ENCODE peak calls at places on chromosomes 2 and 18, in four cellular contexts. F is activated CD4-positive, alpha-beta T cell treated with anti-CD3 and anti-CD28 coated beads for 24 hours; L is NCI-H748 treated with DMSO at 0.1 percent for 48 hours; R is astrocyte of the spinal cord. N is an unnamed sample.

GRCh38 chr2:164903944-164904343 is 51.4 kb downstream of the SLC38A11 start:
- DNase-seq in F (no peak), L (peak), R (peak), N (no peak)

GRCh38 chr2:158772306-158773078 is 22.6 kb upstream of the DAPL1 start:
- DNase-seq in F (no peak), L (no peak), R (no peak), N (no peak)

GRCh38 chr2:213476641-213477040 is 192.4 kb downstream of the SPAG16 start:
- DNase-seq in F (no peak), L (no peak), R (no peak), N (no peak)

GRCh38 chr18:51235011-51235789 is 37.7 kb upstream of the MEX3C start:
- DNase-seq in F (peak), L (no peak), R (peak), N (peak)

GRCh38 chr2:177148477-177149154 is 64.0 kb upstream of the HNRNPA3 start:
- DNase-seq in F (peak), L (peak), R (peak), N (peak)

GRCh38 chr2:159584796-159585195 is 31.6 kb downstream of the BAZ2B start:
- DNase-seq in F (no peak), L (no peak), R (no peak), N (no peak)

GRCh38 chr2:239065537-239065936 is 217.7 kb downstream of the TWIST2 start:
- DNase-seq in F (no peak), L (no peak), R (no peak), N (no peak)

GRCh38 chr2:157173740-157174184 is 83.7 kb upstream of the GALNT5 start:
- DNase-seq in F (no peak), L (no peak), R (peak), N (peak)

GRCh38 chr2:124804014-124804940 is 779.2 kb downstream of the CNTNAP5 start:
- DNase-seq in F (no peak), L (peak), R (no peak), N (peak)

GRCh38 chr2:203470371-203470770 is 64.7 kb downstream of the RAPH1 start:
- DNase-seq in F (no peak), L (no peak), R (no peak), N (no peak)

GRCh38 chr2:131063501-131064283 is 29.6 kb downstream of the FAM168B start:
- DNase-seq in F (no peak), L (no peak), R (peak), N (no peak)

GRCh38 chr2:187008111-187008510 is 159.1 kb upstream of the ZSWIM2 start:
- DNase-seq in F (no peak), L (no peak), R (peak), N (peak)

GRCh38 chr2:118576109-118576855 is 271.2 kb downstream of the EN1 start:
- DNase-seq in F (no peak), L (no peak), R (peak), N (no peak)

GRCh38 chr2:101145406-101145805 is 5.8 kb downstream of the TBC1D8 start:
- DNase-seq in F (no peak), L (no peak), R (peak), N (no peak)

GRCh38 chr2:166516712-166517303 is 22.8 kb upstream of the SCN7A start:
- DNase-seq in F (no peak), L (peak), R (peak), N (peak)

GRCh38 chr2:53317863-53318262 is 449.7 kb upstream of the CHAC2 start:
- DNase-seq in F (no peak), L (no peak), R (no peak), N (no peak)

GRCh38 chr2:214489702-214490101 is 78.8 kb downstream of the VWC2L start:
- DNase-seq in F (no peak), L (no peak), R (no peak), N (no peak)

GRCh38 chr2:28870146-28870891 is at the start of gene TRMT61B:
- DNase-seq in F (peak), L (peak), R (peak), N (peak)

GRCh38 chr2:104523921-104524320 is 330.0 kb upstream of the POU3F3 start:
- DNase-seq in F (no peak), L (no peak), R (no peak), N (no peak)

GRCh38 chr2:37982147-37982582 is 57.1 kb downstream of the RMDN2 start:
- DNase-seq in F (peak), L (peak), R (peak), N (peak)